ENCODE peak calls at places on chromosomes 16 and 17, in five cellular contexts. Q, F, M, I and Z are unnamed samples.

GRCh38 chr17:20930065-20930760 is 112.6 kb downstream of the USP22 start:
- DNase-seq in Q (no peak), F (no peak), M (no peak), I (no peak), Z (no peak)

GRCh38 chr17:65389956-65390355 is 171.5 kb downstream of the AXIN2 start:
- DNase-seq in Q (no peak), F (no peak), M (no peak), I (no peak), Z (no peak)

GRCh38 chr16:81700780-81701165 is 78.3 kb upstream of the PLCG2 start:
- DNase-seq in Q (no peak), F (no peak), M (no peak), I (no peak), Z (no peak)

GRCh38 chr17:64505320-64506200 is 529 bp downstream of the DDX5 start:
- DNase-seq in Q (peak), F (peak), M (no peak), I (peak), Z (peak)

GRCh38 chr16:2289282-2289681 is 21.4 kb upstream of the RNPS1 start:
- DNase-seq in Q (no peak), F (no peak), M (no peak), I (no peak), Z (no peak)

GRCh38 chr16:84430860-84431259 is 62.5 kb downstream of the ATP2C2 start:
- DNase-seq in Q (no peak), F (no peak), M (no peak), I (no peak), Z (no peak)

GRCh38 chr17:68029512-68030215 is 5.9 kb upstream of the KPNA2 start:
- DNase-seq in Q (no peak), F (no peak), M (no peak), I (no peak), Z (peak)

GRCh38 chr17:8166731-8167130 is 4.0 kb upstream of the VAMP2 start:
- DNase-seq in Q (no peak), F (no peak), M (no peak), I (no peak), Z (no peak)

GRCh38 chr17:19386974-19387920 is at the start of gene MFAP4:
- DNase-seq in Q (peak), F (no peak), M (no peak), I (peak), Z (no peak)

GRCh38 chr16:73166394-73166971 is 118.6 kb upstream of the ZFHX3 start:
- DNase-seq in Q (no peak), F (no peak), M (no peak), I (no peak), Z (no peak)

GRCh38 chr17:66417300-66417719 is 114.9 kb downstream of the PRKCA start:
- DNase-seq in Q (no peak), F (no peak), M (no peak), I (no peak), Z (peak)

GRCh38 chr17:9330140-9330902 is 245.3 kb downstream of the STX8 start:
- DNase-seq in Q (peak), F (no peak), M (no peak), I (peak), Z (no peak)

GRCh38 chr17:83055911-83056582 is 23.4 kb upstream of the METRNL start:
- DNase-seq in Q (no peak), F (no peak), M (no peak), I (peak), Z (peak)

GRCh38 chr16:66495440-66495839 is 54.5 kb downstream of the TK2 start:
- DNase-seq in Q (no peak), F (no peak), M (no peak), I (no peak), Z (no peak)

GRCh38 chr16:85381738-85382592 is 231.2 kb upstream of the GSE1 start:
- DNase-seq in Q (no peak), F (peak), M (no peak), I (no peak), Z (no peak)

GRCh38 chr17:32755045-32755805 is 121.7 kb downstream of the MYO1D start:
- DNase-seq in Q (no peak), F (peak), M (no peak), I (no peak), Z (peak)

GRCh38 chr17:56987283-56987834 is 9.4 kb downstream of the SCPEP1 start:
- DNase-seq in Q (no peak), F (peak), M (no peak), I (no peak), Z (no peak)

GRCh38 chr17:56988901-56989572 is 11.1 kb downstream of the SCPEP1 start:
- DNase-seq in Q (no peak), F (no peak), M (no peak), I (no peak), Z (no peak)

GRCh38 chr17:56982312-56982711 is 4.4 kb downstream of the SCPEP1 start:
- DNase-seq in Q (no peak), F (peak), M (no peak), I (no peak), Z (no peak)

GRCh38 chr17:56983380-56983779 is 5.4 kb downstream of the SCPEP1 start:
- DNase-seq in Q (no peak), F (no peak), M (no peak), I (no peak), Z (no peak)

GRCh38 chr17:56985371-56986162 is 7.6 kb downstream of the SCPEP1 start:
- DNase-seq in Q (no peak), F (peak), M (no peak), I (no peak), Z (no peak)
- TF ChIP-seq ATF3 in Q (no peak), F (no peak), M (no peak), I (no peak), Z (no peak)

DNA sequence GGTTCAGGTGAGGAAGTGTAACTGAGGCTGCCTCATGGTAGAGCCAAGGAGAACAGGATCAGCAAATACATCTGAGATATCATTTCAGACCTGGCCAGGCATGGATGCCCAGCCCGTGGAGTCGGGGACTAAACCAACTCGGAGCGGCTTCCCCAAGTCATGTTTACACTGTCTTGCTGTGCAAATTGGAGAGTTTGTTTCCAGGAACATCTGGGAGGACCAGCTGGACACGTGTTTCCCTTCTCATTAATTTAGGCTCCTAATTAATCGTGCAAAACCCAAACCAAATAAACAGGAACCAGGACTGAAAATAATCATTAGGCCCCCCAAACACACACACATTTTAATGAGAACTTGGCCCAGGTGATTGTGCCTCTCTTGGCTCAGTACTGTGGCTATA is 70.9 kb upstream of the SALL1 start:
- DNase-seq in Q (no peak), F (no peak), M (no peak), I (no peak), Z (no peak)
- TF ChIP-seq ATF3 in Q (no peak), F (no peak), M (no peak), I (no peak), Z (no peak)

DNA sequence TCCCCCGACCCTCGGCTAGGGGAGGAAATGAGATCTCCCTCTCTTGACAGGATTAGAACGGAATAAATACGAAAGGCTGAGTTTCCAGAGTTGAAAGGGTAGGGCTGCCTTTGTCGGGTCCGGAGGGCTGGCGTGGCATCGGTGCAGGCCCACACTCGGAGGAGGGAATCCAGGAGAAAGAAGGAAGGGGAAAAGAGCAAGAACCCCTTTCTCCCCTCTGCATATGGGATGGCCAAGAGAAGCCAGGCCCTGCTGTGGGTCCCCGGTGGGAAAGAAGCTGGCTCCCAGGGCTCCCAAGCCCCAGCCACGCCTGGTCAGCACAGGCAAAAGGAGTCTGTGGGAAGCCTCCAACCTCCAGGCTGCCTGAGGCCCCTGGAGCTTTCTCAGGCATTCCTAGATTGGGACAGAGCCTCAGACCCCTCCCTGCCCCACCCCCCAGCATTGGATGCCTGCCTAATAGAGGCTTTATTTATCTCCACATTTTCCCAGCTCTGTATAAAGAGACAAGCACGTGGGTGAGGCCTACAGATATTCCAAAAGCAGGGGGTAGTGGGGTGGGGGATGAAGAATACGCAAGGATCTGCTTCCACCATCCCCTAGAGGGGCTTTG is 56.3 kb downstream of the MPRIP start:
- DNase-seq in Q (no peak), F (no peak), M (no peak), I (no peak), Z (no peak)
- TF ChIP-seq ATF3 in Q (no peak), F (no peak), M (no peak), I (no peak), Z (no peak)

DNA sequence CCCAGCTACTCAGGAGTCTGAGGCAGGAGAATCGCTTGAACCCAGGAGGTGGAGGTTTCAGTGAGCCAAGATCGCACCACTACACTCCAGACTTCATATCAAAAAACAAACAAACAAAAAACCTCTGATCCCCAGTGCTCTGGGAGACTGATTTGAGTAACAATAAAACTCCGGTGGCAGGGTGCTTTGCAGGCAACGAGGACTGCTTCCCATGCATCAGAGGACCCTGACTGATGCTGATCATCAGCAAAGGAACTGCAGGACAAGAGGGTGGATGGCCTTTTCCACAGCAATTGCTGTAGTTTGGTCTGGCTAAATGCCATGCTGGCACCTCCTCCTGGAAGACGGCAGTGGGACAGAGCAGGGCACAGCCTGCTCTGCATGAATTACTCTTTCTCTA is 6.4 kb upstream of the SLC39A11 start:
- DNase-seq in Q (no peak), F (no peak), M (no peak), I (no peak), Z (no peak)
- TF ChIP-seq ATF3 in Q (no peak), F (no peak), M (no peak), I (no peak), Z (no peak)

GRCh38 chr16:10599626-10600025 is 19.2 kb upstream of the EMP2 start:
- DNase-seq in Q (no peak), F (no peak), M (no peak), I (no peak), Z (no peak)

GRCh38 chr16:10605636-10606035 is 25.2 kb upstream of the EMP2 start:
- DNase-seq in Q (no peak), F (no peak), M (no peak), I (no peak), Z (no peak)

GRCh38 chr16:10598157-10598556 is 17.8 kb upstream of the EMP2 start:
- DNase-seq in Q (no peak), F (no peak), M (no peak), I (no peak), Z (no peak)

GRCh38 chr16:10600792-10601443 is 20.5 kb upstream of the EMP2 start:
- DNase-seq in Q (no peak), F (no peak), M (no peak), I (no peak), Z (no peak)

DNA sequence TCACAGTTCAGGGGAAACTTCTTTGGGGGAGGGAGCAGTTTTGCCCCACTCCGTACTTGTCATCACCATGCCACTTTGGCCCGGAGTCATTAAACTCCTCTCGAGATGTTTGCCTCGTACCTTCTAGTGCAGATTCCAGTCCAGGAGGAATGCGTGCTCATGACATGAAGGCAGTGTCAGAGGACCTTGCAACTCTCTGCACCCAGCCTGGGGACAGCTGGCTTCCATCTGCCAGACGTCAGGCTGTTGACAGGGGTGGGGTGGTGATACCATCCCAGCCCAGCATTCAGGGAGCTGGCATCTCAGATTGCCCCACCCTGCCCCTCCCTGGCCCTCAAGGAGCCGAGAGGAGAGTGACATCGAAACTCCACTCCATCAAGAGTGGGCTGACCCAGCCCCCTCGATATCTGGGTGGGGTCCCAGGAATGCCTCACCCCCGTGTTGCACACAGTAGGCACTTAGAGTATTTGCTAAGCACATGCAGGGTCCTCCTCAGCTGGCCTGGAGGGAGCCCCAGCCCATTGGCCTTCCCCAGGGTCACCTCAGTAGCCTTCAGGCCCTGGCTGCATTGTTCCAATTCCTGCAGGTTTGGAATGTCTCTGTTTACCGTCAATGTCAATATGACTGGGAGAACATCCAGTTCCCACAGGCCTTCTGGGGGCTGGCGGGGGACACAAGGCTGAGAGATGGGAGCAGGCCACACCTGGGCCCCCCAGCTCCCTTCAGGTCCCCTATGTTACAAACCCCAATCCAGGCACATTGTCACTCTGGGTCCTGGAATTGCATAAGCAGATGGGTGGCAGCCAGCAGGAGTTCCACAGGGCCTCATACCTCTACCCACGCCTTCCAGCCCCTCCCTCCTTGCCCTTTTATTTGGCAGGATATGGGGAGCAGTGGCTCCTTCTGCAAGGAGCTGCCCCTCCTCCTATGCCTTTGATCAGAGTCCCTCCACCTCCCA is 21.3 kb upstream of the EMP2 start:
- DNase-seq in Q (no peak), F (no peak), M (no peak), I (no peak), Z (peak)
- TF ChIP-seq ATF3 in Q (no peak), F (no peak), M (no peak), I (no peak), Z (no peak)

GRCh38 chr17:42166196-42166763 is 11.5 kb upstream of the RAB5C start:
- DNase-seq in Q (no peak), F (no peak), M (no peak), I (no peak), Z (no peak)

GRCh38 chr17:42167807-42168206 is 13.0 kb upstream of the RAB5C start:
- DNase-seq in Q (no peak), F (no peak), M (no peak), I (no peak), Z (no peak)

GRCh38 chr17:42174126-42174783 is 6.7 kb downstream of the KCNH4 start:
- DNase-seq in Q (no peak), F (no peak), M (no peak), I (no peak), Z (no peak)

GRCh38 chr17:42169351-42169750 is 11.6 kb downstream of the KCNH4 start:
- DNase-seq in Q (no peak), F (no peak), M (no peak), I (no peak), Z (no peak)

DNA sequence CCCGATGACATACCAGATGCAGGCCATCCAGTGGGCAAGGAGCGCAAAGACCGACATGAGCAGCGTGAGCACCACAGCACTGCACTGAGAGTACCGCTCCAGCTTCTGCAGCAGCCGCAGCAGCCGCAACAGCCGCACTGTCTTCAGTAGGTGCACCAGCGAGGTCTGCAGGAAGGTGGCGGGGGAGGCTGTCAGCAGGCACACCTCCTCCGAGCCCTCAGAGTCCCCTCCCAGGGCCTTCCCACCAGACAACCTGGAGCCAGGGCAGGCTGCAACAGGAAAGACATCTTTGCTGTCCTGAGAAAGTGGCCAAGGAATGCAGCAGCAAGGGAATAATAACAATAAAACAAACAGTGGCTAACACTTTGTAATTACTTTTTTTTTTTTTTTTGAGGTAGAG is 9.1 kb downstream of the KCNH4 start:
- DNase-seq in Q (peak), F (no peak), M (no peak), I (no peak), Z (no peak)
- TF ChIP-seq ATF3 in Q (no peak), F (no peak), M (no peak), I (no peak), Z (no peak)

DNA sequence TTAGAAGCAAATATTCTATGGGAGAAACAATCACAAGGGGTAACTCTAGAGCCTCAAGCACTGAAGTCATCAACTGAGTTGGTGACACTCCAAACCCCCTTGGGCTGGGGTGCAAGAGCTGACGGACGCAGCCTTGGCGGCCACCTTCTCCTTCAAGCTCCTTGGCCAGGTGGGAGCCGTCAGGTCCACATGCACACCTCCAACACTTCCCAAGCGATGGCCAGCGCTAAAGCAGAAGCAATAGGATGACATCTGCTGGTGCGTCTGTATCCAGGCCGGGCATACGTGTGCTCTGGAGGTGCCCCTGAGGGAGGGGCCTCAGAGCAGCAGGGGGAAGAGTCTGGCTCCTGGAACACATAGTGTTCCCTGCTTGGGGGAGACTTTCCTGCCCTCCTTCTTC is 12.2 kb upstream of the FOXJ1 start:
- DNase-seq in Q (peak), F (no peak), M (no peak), I (no peak), Z (no peak)
- TF ChIP-seq ATF3 in Q (no peak), F (no peak), M (no peak), I (no peak), Z (no peak)

GRCh38 chr17:51275381-51275780 is 15.0 kb downstream of the UTP18 start:
- DNase-seq in Q (no peak), F (no peak), M (no peak), I (no peak), Z (no peak)

GRCh38 chr17:51279183-51279582 is 18.8 kb downstream of the UTP18 start:
- DNase-seq in Q (no peak), F (no peak), M (no peak), I (no peak), Z (no peak)
- TF ChIP-seq ATF3 in Q (no peak), F (no peak), M (no peak), I (no peak), Z (no peak)

GRCh38 chr17:4833941-4834501 is 881 bp downstream of the MINK1 start:
- DNase-seq in Q (no peak), F (no peak), M (no peak), I (no peak), Z (peak)
- TF ChIP-seq ATF3 in Q (no peak), F (no peak), M (no peak), I (no peak), Z (no peak)